ENCODE peak calls at places on chromosomes 16 and 17, in four cellular contexts. X is neural progenitor cell, B is NCI-H1436, H is AG09319. D is an unnamed sample.

GRCh38 chr17:65530985-65531507 is 30.4 kb downstream of the AXIN2 start:
- DNase-seq in X (peak), H (peak), B (no peak), D (no peak)

GRCh38 chr17:2067559-2067958 is 12.7 kb downstream of the HIC1 start:
- DNase-seq in B (no peak), H (no peak), X (no peak), D (no peak)

GRCh38 chr17:60134396-60135159 is 15.2 kb upstream of the CA4 start:
- DNase-seq in X (no peak), B (no peak), H (no peak), D (no peak)

GRCh38 chr17:62666061-62666800 is 38.8 kb downstream of the MRC2 start:
- DNase-seq in H (no peak), X (no peak), B (no peak), D (no peak)

GRCh38 chr16:46743232-46743719 is 4.9 kb downstream of the MYLK3 start:
- DNase-seq in B (no peak), H (no peak), X (no peak), D (no peak)

GRCh38 chr16:56606071-56606687 is 2.2 kb upstream of the MT2A start:
- DNase-seq in B (no peak), X (no peak), H (no peak), D (no peak)

GRCh38 chr16:15523092-15523541 is 88.7 kb downstream of the BMERB1 start:
- DNase-seq in B (no peak), H (no peak), X (peak), D (no peak)

GRCh38 chr17:9108166-9108565 is 86.9 kb downstream of the NTN1 start:
- DNase-seq in B (no peak), X (no peak), H (no peak), D (no peak)

GRCh38 chr16:66898207-66898606 is 17.9 kb downstream of the PDP2 start:
- DNase-seq in H (peak), X (no peak), B (no peak), D (no peak)

GRCh38 chr16:15648135-15648730 is 1.8 kb upstream of the NDE1 start:
- DNase-seq in H (no peak), X (no peak), B (no peak), D (no peak)

GRCh38 chr17:7405413-7405881 is 1.6 kb upstream of the TMEM256 start:
- DNase-seq in H (no peak), B (no peak), X (peak), D (peak)

GRCh38 chr17:17833664-17834357 is 3.0 kb downstream of the SREBF1 start:
- DNase-seq in X (no peak), H (no peak), B (no peak), D (no peak)

GRCh38 chr16:47374629-47375028 is 86.2 kb downstream of the ITFG1 start:
- DNase-seq in X (no peak), H (no peak), B (no peak), D (peak)

GRCh38 chr16:24683847-24684493 is 45.5 kb upstream of the TNRC6A start:
- DNase-seq in X (peak), B (no peak), H (no peak), D (no peak)

GRCh38 chr16:68356249-68356918 is 45.6 kb downstream of the PRMT7 start:
- DNase-seq in X (no peak), B (no peak), H (no peak), D (no peak)

GRCh38 chr17:57899822-57900221 is 50.0 kb upstream of the MRPS23 start:
- DNase-seq in X (no peak), B (no peak), H (no peak), D (no peak)

GRCh38 chr16:26709175-26709574 is 357.6 kb upstream of the C16orf82 start:
- DNase-seq in H (no peak), B (no peak), X (no peak), D (peak)

GRCh38 chr17:65978881-65979280 is 213.1 kb downstream of the CEP112 start:
- DNase-seq in B (no peak), H (peak), X (peak), D (no peak)

GRCh38 chr17:18110636-18111145 is 2.1 kb downstream of the MYO15A start:
- DNase-seq in H (no peak), B (no peak), X (no peak), D (no peak)

GRCh38 chr17:10638151-10638550 is 19.0 kb downstream of the MYH3 start:
- DNase-seq in H (no peak), B (no peak), X (no peak), D (no peak)

GRCh38 chr17:19978206-19978802 is 676 bp upstream of the AKAP10 start:
- DNase-seq in B (no peak), H (no peak), X (no peak), D (no peak)

GRCh38 chr17:81057079-81057730 is 22.3 kb downstream of the BAIAP2 start:
- DNase-seq in B (no peak), H (no peak), X (peak), D (peak)

GRCh38 chr17:73431401-73432205 is 119.8 kb upstream of the CDC42EP4 start:
- DNase-seq in X (no peak), B (no peak), H (no peak), D (no peak)

GRCh38 chr16:24041834-24042631 is 206.2 kb downstream of the PRKCB start:
- DNase-seq in B (peak), H (peak), X (peak), D (peak)

GRCh38 chr17:82912571-82913089 is 72.8 kb upstream of the ZNF750 start:
- DNase-seq in B (no peak), X (no peak), H (no peak), D (no peak)

GRCh38 chr16:11783319-11784047 is 13.6 kb downstream of the ZC3H7A start:
- DNase-seq in X (no peak), H (no peak), B (no peak), D (no peak)

GRCh38 chr17:34740516-34740915 is 161.1 kb downstream of the TMEM132E start:
- DNase-seq in X (no peak), H (no peak), B (no peak), D (no peak)

GRCh38 chr16:69191136-69191535 is 4.2 kb downstream of the SNTB2 start:
- DNase-seq in B (no peak), H (no peak), X (no peak), D (no peak)

GRCh38 chr16:29760567-29761279 is 14.9 kb upstream of the C16orf54 start:
- DNase-seq in H (no peak), B (no peak), X (no peak), D (no peak)

GRCh38 chr17:43637563-43638323 is 24.0 kb downstream of the MEOX1 start:
- DNase-seq in H (no peak), B (no peak), X (no peak), D (no peak)

GRCh38 chr17:65389956-65390355 is 171.5 kb downstream of the AXIN2 start:
- DNase-seq in X (no peak), H (peak), B (no peak), D (peak)

GRCh38 chr17:1573932-1574696 is 11.5 kb upstream of the PITPNA start:
- DNase-seq in X (peak), B (peak), H (peak), D (peak)

GRCh38 chr17:82097187-82097918 is 683 bp downstream of the FASN start:
- DNase-seq in B (peak), X (peak), H (no peak), D (no peak)

GRCh38 chr16:15521758-15522509 is 87.5 kb downstream of the BMERB1 start:
- DNase-seq in H (no peak), X (no peak), B (no peak), D (no peak)

GRCh38 chr16:75942351-75942750 is 216.1 kb upstream of the CPHXL start:
- DNase-seq in B (no peak), H (no peak), X (no peak), D (no peak)

GRCh38 chr17:32971171-32971570 is 20.5 kb upstream of the SPACA3 start:
- DNase-seq in B (no peak), H (no peak), X (no peak), D (no peak)

GRCh38 chr17:67477687-67478086 is 100.6 kb downstream of the PITPNC1 start:
- DNase-seq in H (no peak), B (no peak), X (no peak), D (no peak)

GRCh38 chr16:82892327-82892726 is 265.6 kb downstream of the CDH13 start:
- DNase-seq in B (no peak), H (no peak), X (no peak), D (no peak)

GRCh38 chr17:66542967-66543525 is 240.6 kb downstream of the PRKCA start:
- DNase-seq in X (no peak), H (no peak), B (no peak), D (peak)